ENCODE peak calls at places on chromosomes 4 and X, in nine cellular contexts. Q is prostate gland; V is fibroblast of lung; O is CD8-positive, alpha-beta memory T cell; A is ovary; K is Caco-2; H is mucosa of descending colon; C is PC-3; G is spleen. R is an unnamed sample.

GRCh38 chr4:6916587-6917444 is 7.2 kb downstream of the TBC1D14 start:
- DNase-seq in Q (peak; percentile 43), V (no peak), O (peak; percentile 49), A (no peak), K (no peak), H (peak; percentile 93), C (no peak), G (peak; percentile 92), R (no peak)

GRCh38 chrX:39826813-39827543 is 270.8 kb downstream of the BCOR start:
- DNase-seq in Q (no peak), V (no peak), O (no peak), A (no peak), K (no peak), H (no peak), C (no peak), G (no peak), R (no peak)

GRCh38 chrX:134999469-134999868 is 8.7 kb downstream of the SMIM10 start:
- DNase-seq in Q (no peak), V (peak; percentile 83), O (no peak), A (no peak), K (no peak), H (no peak), C (peak; percentile 73), G (no peak), R (no peak)

GRCh38 chrX:11196476-11196875 is 85.3 kb downstream of the HCCS start:
- DNase-seq in Q (no peak), V (no peak), O (no peak), A (no peak), K (no peak), H (no peak), C (no peak), G (no peak), R (no peak)

GRCh38 chrX:118534716-118535493 is 39.3 kb downstream of the DOCK11 start:
- DNase-seq in Q (no peak), V (no peak), O (no peak), A (no peak), K (no peak), H (no peak), C (no peak), G (no peak), R (no peak)

GRCh38 chr4:85595098-85595775 is 120.3 kb downstream of the ARHGAP24 start:
- DNase-seq in Q (no peak), V (no peak), O (no peak), A (no peak), K (no peak), H (no peak), C (no peak), G (no peak), R (no peak)

GRCh38 chrX:130999360-130999759 is 58.8 kb upstream of the ARHGAP36 start:
- DNase-seq in Q (no peak), V (no peak), O (no peak), A (no peak), K (no peak), H (no peak), C (no peak), G (no peak), R (no peak)

GRCh38 chrX:120741452-120741851 is 111.6 kb upstream of the C1GALT1C1 start:
- DNase-seq in Q (no peak), V (no peak), O (no peak), A (no peak), K (no peak), H (no peak), C (peak; percentile 67), G (no peak), R (no peak)

DNA sequence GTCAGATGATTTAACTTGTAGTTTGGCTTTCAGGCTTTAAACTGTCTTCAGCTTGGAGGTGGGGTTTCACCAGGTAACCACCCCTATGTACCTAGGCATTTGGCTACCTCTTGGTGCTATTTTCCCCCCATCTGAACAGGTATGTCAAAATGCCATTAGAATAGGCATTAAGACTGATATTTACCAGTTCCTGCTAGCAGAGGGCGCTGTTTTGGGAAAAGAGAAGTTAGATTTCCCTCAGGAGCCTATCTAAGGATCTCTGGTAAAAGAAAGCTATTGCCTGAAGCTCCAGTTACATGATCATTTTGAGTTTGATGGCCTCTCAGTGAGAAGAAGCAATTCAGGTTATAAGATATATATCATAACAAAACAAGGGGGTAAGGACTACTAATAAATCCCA is 879.1 kb downstream of the SH3BGRL start:
- DNase-seq in Q (no peak), V (no peak), O (no peak), A (no peak), K (no peak), H (no peak), C (peak; percentile 21), G (no peak), R (no peak)
- H3K9me3 ChIP-seq in Q (no peaks in the 10 kb centered on the region), V (no peaks in the 10 kb centered on the region), O (no peaks in the 10 kb centered on the region), A (no peaks in the 10 kb centered on the region), K (no peaks in the 10 kb centered on the region), H (peaks cover 3% of the 10 kb centered on the region), C (no peaks in the 10 kb centered on the region), G (no peaks in the 10 kb centered on the region), R (no peaks in the 10 kb centered on the region)

GRCh38 chrX:53193093-53193492 is 31.9 kb downstream of the KDM5C start:
- DNase-seq in Q (no peak), V (no peak), O (no peak), A (no peak), K (no peak), H (no peak), C (no peak), G (no peak), R (no peak)
- H3K36me3 ChIP-seq in Q (no peaks in the 10 kb centered on the region), V (peaks cover 28% of the 10 kb centered on the region), O (peaks cover 20% of the 10 kb centered on the region), A (no peaks in the 10 kb centered on the region), K (peaks cover 1% of the 10 kb centered on the region), H (no peaks in the 10 kb centered on the region), C (peaks cover 24% of the 10 kb centered on the region), G (peaks cover 68% of the 10 kb centered on the region), R (peaks cover 23% of the 10 kb centered on the region)

DNA sequence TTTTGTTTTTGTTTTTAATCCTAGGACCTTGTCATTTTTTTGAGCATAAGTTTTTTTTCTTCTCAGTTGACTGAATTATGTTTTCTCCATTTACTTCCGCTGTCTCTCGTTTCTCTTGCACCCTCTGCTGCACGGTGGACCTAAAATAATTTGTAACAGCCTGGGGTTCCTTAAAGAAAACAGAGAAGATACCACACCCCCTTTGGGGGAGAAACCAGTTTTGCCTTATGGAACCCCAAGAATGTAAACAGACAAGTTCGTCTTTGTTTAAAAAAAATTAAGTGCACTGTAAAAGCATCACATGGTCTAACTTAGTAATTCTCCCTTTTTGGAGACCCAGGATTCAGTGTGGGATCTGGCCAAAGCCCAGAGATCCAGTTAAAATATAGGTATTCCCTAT is 32.8 kb upstream of the MAGEA4 start:
- DNase-seq in Q (no peak), V (no peak), O (no peak), A (no peak), K (no peak), H (no peak), C (no peak), G (no peak), R (no peak)
- H3K9me3 ChIP-seq in Q (no peaks in the 10 kb centered on the region), V (no peaks in the 10 kb centered on the region), O (no peaks in the 10 kb centered on the region), A (no peaks in the 10 kb centered on the region), K (no peaks in the 10 kb centered on the region), H (no peaks in the 10 kb centered on the region), C (no peaks in the 10 kb centered on the region), G (no peaks in the 10 kb centered on the region), R (no peaks in the 10 kb centered on the region)

DNA sequence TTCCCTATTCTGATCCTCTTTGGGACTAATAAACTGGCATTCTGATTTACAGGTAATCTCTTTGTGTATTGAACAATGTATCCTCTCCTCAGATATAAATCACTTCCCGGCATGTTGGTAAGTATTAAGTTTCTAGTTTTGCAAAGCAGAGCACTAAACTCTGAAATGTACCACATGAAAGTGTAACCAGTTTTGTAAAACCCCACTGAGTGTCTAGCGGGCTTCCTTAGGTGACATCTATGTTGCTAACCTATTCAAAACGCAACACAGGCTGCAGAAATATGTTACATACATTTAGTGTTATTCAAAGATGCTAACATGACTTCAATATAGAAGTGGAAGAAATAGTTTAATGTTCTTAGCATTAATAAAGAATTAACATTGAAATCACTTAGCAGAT is 25.2 kb downstream of the DNAJB14 start:
- DNase-seq in Q (no peak), V (no peak), O (no peak), A (no peak), K (no peak), H (no peak), C (no peak), G (no peak), R (no peak)
- H3K36me3 ChIP-seq in Q (no peaks in the 10 kb centered on the region), V (no peaks in the 10 kb centered on the region), O (no peaks in the 10 kb centered on the region), A (no peaks in the 10 kb centered on the region), K (no peaks in the 10 kb centered on the region), H (no peaks in the 10 kb centered on the region), C (no peaks in the 10 kb centered on the region), G (peaks cover 18% of the 10 kb centered on the region), R (no peaks in the 10 kb centered on the region)

GRCh38 chr4:188918787-188919186 is 779.5 kb downstream of the TRIML1 start:
- DNase-seq in Q (no peak), V (no peak), O (no peak), A (no peak), K (no peak), H (no peak), C (no peak), G (no peak), R (no peak)

GRCh38 chr4:188911199-188911598 is 772.0 kb downstream of the TRIML1 start:
- DNase-seq in Q (no peak), V (no peak), O (no peak), A (no peak), K (no peak), H (no peak), C (no peak), G (no peak), R (no peak)

GRCh38 chr4:188911707-188912106 is 772.5 kb downstream of the TRIML1 start:
- DNase-seq in Q (no peak), V (peak; percentile 58), O (no peak), A (no peak), K (no peak), H (no peak), C (no peak), G (no peak), R (no peak)

DNA sequence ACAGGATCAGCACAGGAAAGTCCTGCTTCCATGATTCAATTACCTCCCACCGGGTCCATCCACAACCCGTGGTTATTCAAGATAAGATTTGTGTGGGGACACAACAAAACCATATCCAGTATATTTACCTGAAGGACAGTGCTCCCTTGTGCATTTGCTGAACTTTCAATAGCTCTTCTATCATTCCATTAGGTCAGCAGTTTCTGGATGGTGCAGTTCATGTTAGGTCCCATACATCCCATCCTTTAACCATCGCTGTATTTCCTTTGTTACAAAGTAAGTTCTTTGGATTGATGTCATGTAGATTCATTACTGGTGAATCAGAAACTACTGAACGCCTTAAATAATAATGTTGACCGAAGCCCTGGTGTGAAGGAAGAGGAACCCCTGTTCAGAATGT is 775.9 kb downstream of the TRIML1 start:
- DNase-seq in Q (no peak), V (no peak), O (no peak), A (no peak), K (no peak), H (no peak), C (no peak), G (no peak), R (no peak)
- H3K9me3 ChIP-seq in Q (no peaks in the 10 kb centered on the region), V (no peaks in the 10 kb centered on the region), O (no peaks in the 10 kb centered on the region), A (no peaks in the 10 kb centered on the region), K (no peaks in the 10 kb centered on the region), H (peaks cover 26% of the 10 kb centered on the region), C (no peaks in the 10 kb centered on the region), G (peaks cover 29% of the 10 kb centered on the region), R (no peaks in the 10 kb centered on the region)

GRCh38 chr4:52718123-52718522 is 33.1 kb downstream of the ERVMER34-1 start:
- DNase-seq in Q (no peak), V (peak; percentile 45), O (no peak), A (no peak), K (no peak), H (no peak), C (peak; percentile 50), G (no peak), R (no peak)
- H3K36me3 ChIP-seq in Q (no peaks in the 10 kb centered on the region), V (peaks cover 3% of the 10 kb centered on the region), O (peaks cover 3% of the 10 kb centered on the region), A (no peaks in the 10 kb centered on the region), K (peaks cover 2% of the 10 kb centered on the region), H (no peaks in the 10 kb centered on the region), C (peaks cover 30% of the 10 kb centered on the region), G (peaks cover 9% of the 10 kb centered on the region), R (peaks cover 24% of the 10 kb centered on the region)

GRCh38 chr4:44100456-44100855 is 348.2 kb downstream of the KCTD8 start:
- DNase-seq in Q (no peak), V (no peak), O (no peak), A (no peak), K (no peak), H (no peak), C (no peak), G (no peak), R (no peak)
- H3K9me3 ChIP-seq in Q (no peaks in the 10 kb centered on the region), V (no peaks in the 10 kb centered on the region), O (no peaks in the 10 kb centered on the region), A (no peaks in the 10 kb centered on the region), K (no peaks in the 10 kb centered on the region), H (peaks cover 36% of the 10 kb centered on the region), C (no peaks in the 10 kb centered on the region), G (peaks cover 37% of the 10 kb centered on the region), R (no peaks in the 10 kb centered on the region)